ENCODE peak calls at places on chromosomes 13 and 19, in seven cellular contexts. One of them, this sample, is unnamed.

GRCh38 chr13:36133950-36134349 is 2.8 kb upstream of the DCLK1 start:
- DNase-seq in keratinocyte: no peak
- DNase-seq in IMR-90: no peak
- DNase-seq in SK-N-SH: no peak
- DNase-seq in neural progenitor cell: no peak
- DNase-seq in endodermal cell: no peak
- DNase-seq in PC-3: no peak
- DNase-seq in this sample: no peak

GRCh38 chr13:74218291-74218690 is 84.1 kb upstream of the KLF12 start:
- DNase-seq in PC-3: no peak
- DNase-seq in IMR-90: no peak
- DNase-seq in neural progenitor cell: no peak
- DNase-seq in keratinocyte: no peak
- DNase-seq in SK-N-SH: no peak
- DNase-seq in endodermal cell: no peak
- DNase-seq in this sample: no peak

GRCh38 chr19:55080121-55080914 is 4.6 kb downstream of the EPS8L1 start:
- DNase-seq in neural progenitor cell: peak
- DNase-seq in IMR-90: peak
- DNase-seq in PC-3: no peak
- DNase-seq in SK-N-SH: peak
- DNase-seq in endodermal cell: peak
- DNase-seq in keratinocyte: peak
- DNase-seq in this sample: peak

GRCh38 chr13:61148691-61149332 is 266.8 kb downstream of the PCDH20 start:
- DNase-seq in keratinocyte: no peak
- DNase-seq in endodermal cell: no peak
- DNase-seq in neural progenitor cell: peak
- DNase-seq in PC-3: no peak
- DNase-seq in IMR-90: no peak
- DNase-seq in SK-N-SH: no peak
- DNase-seq in this sample: no peak

GRCh38 chr19:49502866-49503581 is 6.8 kb downstream of the RPS11 start:
- DNase-seq in neural progenitor cell: peak
- DNase-seq in IMR-90: peak
- DNase-seq in keratinocyte: no peak
- DNase-seq in PC-3: peak
- DNase-seq in SK-N-SH: peak
- DNase-seq in endodermal cell: no peak
- DNase-seq in this sample: no peak

GRCh38 chr19:8363803-8364771 is at the start of gene ANGPTL4:
- DNase-seq in IMR-90: peak
- DNase-seq in keratinocyte: no peak
- DNase-seq in SK-N-SH: peak
- DNase-seq in endodermal cell: peak
- DNase-seq in neural progenitor cell: peak
- DNase-seq in PC-3: peak
- DNase-seq in this sample: peak

GRCh38 chr13:20126460-20127262 is 34.2 kb downstream of the GJA3 start:
- DNase-seq in keratinocyte: no peak
- DNase-seq in IMR-90: no peak
- DNase-seq in PC-3: no peak
- DNase-seq in endodermal cell: no peak
- DNase-seq in neural progenitor cell: no peak
- DNase-seq in SK-N-SH: no peak
- DNase-seq in this sample: no peak

GRCh38 chr19:33719366-33720154 is 77.1 kb upstream of the KCTD15 start:
- DNase-seq in SK-N-SH: no peak
- DNase-seq in neural progenitor cell: no peak
- DNase-seq in endodermal cell: no peak
- DNase-seq in keratinocyte: no peak
- DNase-seq in PC-3: no peak
- DNase-seq in IMR-90: no peak
- DNase-seq in this sample: no peak

GRCh38 chr13:33319859-33320258 is 34.3 kb upstream of the STARD13 start:
- DNase-seq in PC-3: no peak
- DNase-seq in keratinocyte: no peak
- DNase-seq in neural progenitor cell: no peak
- DNase-seq in endodermal cell: no peak
- DNase-seq in SK-N-SH: no peak
- DNase-seq in IMR-90: no peak
- DNase-seq in this sample: no peak

GRCh38 chr13:45255253-45255987 is 54.6 kb upstream of the KCTD4 start:
- DNase-seq in neural progenitor cell: no peak
- DNase-seq in IMR-90: no peak
- DNase-seq in SK-N-SH: no peak
- DNase-seq in keratinocyte: no peak
- DNase-seq in PC-3: peak
- DNase-seq in endodermal cell: no peak
- DNase-seq in this sample: no peak

GRCh38 chr13:51895906-51896888 is 34.4 kb downstream of the CCDC70 start:
- DNase-seq in IMR-90: peak
- DNase-seq in endodermal cell: peak
- DNase-seq in SK-N-SH: peak
- DNase-seq in neural progenitor cell: peak
- DNase-seq in PC-3: peak
- DNase-seq in keratinocyte: no peak
- DNase-seq in this sample: peak
- TF ChIP-seq CTCF in IMR-90: peak
- TF ChIP-seq CTCF in endodermal cell: peak
- TF ChIP-seq CTCF in SK-N-SH: peak
- TF ChIP-seq CTCF in neural progenitor cell: peak
- TF ChIP-seq CTCF in PC-3: peak
- TF ChIP-seq CTCF in keratinocyte: peak
- TF ChIP-seq CTCF in this sample: peak

GRCh38 chr13:103031332-103031873 is 34.8 kb downstream of the SLC10A2 start:
- DNase-seq in neural progenitor cell: no peak
- DNase-seq in IMR-90: no peak
- DNase-seq in SK-N-SH: no peak
- DNase-seq in PC-3: no peak
- DNase-seq in endodermal cell: no peak
- DNase-seq in keratinocyte: no peak
- DNase-seq in this sample: no peak
- H3K9ac ChIP-seq in neural progenitor cell: no peak
- H3K9ac ChIP-seq in IMR-90: no peak
- H3K9ac ChIP-seq in SK-N-SH: no peak
- H3K9ac ChIP-seq in PC-3: no peak
- H3K9ac ChIP-seq in endodermal cell: no peak
- H3K9ac ChIP-seq in keratinocyte: no peak
- H3K9ac ChIP-seq in this sample: no peak

DNA sequence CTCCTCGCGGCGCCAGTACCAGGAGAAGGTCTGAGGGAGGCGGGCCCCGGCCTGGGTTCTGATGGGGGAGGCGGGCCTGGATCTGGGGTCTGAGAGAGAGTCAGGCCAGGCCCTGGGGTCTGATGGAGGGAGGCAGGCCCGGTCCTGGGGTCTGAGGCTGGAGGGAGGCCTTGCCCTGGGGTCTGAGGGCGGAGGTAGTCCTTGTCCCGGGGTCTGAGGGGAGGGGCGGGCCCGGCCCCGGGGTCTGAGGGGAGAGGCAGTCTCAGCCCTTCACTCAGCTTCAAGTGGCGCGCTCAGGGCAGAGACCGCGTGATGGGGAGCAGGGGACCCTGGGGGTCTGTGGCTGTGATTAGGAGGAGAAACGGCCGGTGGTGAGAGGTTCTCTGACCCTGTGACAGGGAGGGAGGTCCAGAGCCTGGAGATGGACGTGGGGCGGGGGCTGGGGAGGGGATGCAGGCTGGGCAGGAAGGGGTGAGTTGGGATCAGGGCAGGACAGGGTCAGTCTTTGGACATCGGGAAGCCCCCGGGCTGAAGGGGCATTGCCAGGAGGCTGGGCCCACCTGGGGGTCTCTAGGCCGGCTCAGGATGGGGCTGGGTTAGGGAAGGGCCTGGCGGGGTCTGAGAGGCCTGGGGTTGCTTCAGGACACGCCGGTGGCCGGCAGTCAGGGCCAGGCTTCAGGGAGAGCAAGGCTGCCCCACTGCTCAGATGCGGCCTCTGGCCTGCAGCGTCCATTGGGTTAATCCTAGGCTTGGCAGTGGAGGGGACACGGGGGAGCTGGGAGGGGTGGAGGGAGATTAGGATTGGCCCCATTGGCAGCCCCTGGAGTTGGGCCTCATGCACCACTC is 18.7 kb downstream of the HCN2 start:
- DNase-seq in endodermal cell: no peak
- DNase-seq in keratinocyte: no peak
- DNase-seq in SK-N-SH: peak
- DNase-seq in PC-3: no peak
- DNase-seq in IMR-90: no peak
- DNase-seq in neural progenitor cell: no peak
- DNase-seq in this sample: no peak
- H3K27ac ChIP-seq in endodermal cell: no peak
- H3K27ac ChIP-seq in keratinocyte: no peak
- H3K27ac ChIP-seq in SK-N-SH: peak
- H3K27ac ChIP-seq in PC-3: no peak
- H3K27ac ChIP-seq in IMR-90: no peak
- H3K27ac ChIP-seq in neural progenitor cell: no peak
- H3K27ac ChIP-seq in this sample: no peak

GRCh38 chr13:110684388-110685056 is 21.4 kb downstream of the CARS2 start:
- DNase-seq in PC-3: no peak
- DNase-seq in endodermal cell: no peak
- DNase-seq in SK-N-SH: no peak
- DNase-seq in keratinocyte: no peak
- DNase-seq in IMR-90: no peak
- DNase-seq in neural progenitor cell: no peak
- DNase-seq in this sample: no peak

GRCh38 chr13:110681868-110682550 is 23.9 kb downstream of the CARS2 start:
- DNase-seq in IMR-90: no peak
- DNase-seq in SK-N-SH: no peak
- DNase-seq in neural progenitor cell: no peak
- DNase-seq in keratinocyte: no peak
- DNase-seq in PC-3: no peak
- DNase-seq in endodermal cell: no peak
- DNase-seq in this sample: no peak

GRCh38 chr13:110683921-110684320 is 22.0 kb downstream of the CARS2 start:
- DNase-seq in IMR-90: no peak
- DNase-seq in endodermal cell: no peak
- DNase-seq in SK-N-SH: no peak
- DNase-seq in keratinocyte: no peak
- DNase-seq in PC-3: no peak
- DNase-seq in neural progenitor cell: no peak
- DNase-seq in this sample: no peak

GRCh38 chr13:110682746-110683145 is 23.2 kb downstream of the CARS2 start:
- DNase-seq in neural progenitor cell: no peak
- DNase-seq in keratinocyte: no peak
- DNase-seq in IMR-90: no peak
- DNase-seq in PC-3: no peak
- DNase-seq in endodermal cell: no peak
- DNase-seq in SK-N-SH: no peak
- DNase-seq in this sample: no peak

GRCh38 chr13:110683203-110683883 is 22.6 kb downstream of the CARS2 start:
- DNase-seq in IMR-90: peak
- DNase-seq in neural progenitor cell: no peak
- DNase-seq in endodermal cell: no peak
- DNase-seq in PC-3: peak
- DNase-seq in SK-N-SH: no peak
- DNase-seq in keratinocyte: no peak
- DNase-seq in this sample: no peak
- TF ChIP-seq CTCF in IMR-90: peak
- TF ChIP-seq CTCF in neural progenitor cell: peak
- TF ChIP-seq CTCF in endodermal cell: peak
- TF ChIP-seq CTCF in PC-3: peak
- TF ChIP-seq CTCF in SK-N-SH: peak
- TF ChIP-seq CTCF in keratinocyte: peak
- TF ChIP-seq CTCF in this sample: peak

DNA sequence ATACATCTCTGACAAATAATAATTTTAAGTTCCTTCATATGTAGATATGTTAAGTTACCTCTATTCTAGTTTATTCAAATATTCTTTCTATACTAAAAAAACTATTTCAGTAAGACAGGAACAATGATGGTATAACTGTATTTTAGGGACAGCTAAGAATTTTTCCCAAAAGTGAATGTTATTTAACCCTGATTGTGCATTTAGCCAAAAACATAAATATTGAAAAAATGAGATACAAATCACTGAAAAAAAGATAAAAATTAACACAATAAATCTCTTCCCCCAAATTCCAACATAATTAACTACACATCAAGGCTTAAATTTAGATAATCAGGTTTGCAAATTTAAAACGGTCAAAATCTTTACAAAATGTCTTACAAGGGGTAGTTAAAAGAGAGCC is 58.1 kb downstream of the KCNRG start:
- DNase-seq in PC-3: no peak
- DNase-seq in neural progenitor cell: no peak
- DNase-seq in endodermal cell: no peak
- DNase-seq in IMR-90: no peak
- DNase-seq in SK-N-SH: no peak
- DNase-seq in keratinocyte: no peak
- DNase-seq in this sample: no peak
- H3K9ac ChIP-seq in PC-3: no peak
- H3K9ac ChIP-seq in neural progenitor cell: no peak
- H3K9ac ChIP-seq in endodermal cell: no peak
- H3K9ac ChIP-seq in IMR-90: no peak
- H3K9ac ChIP-seq in SK-N-SH: peak
- H3K9ac ChIP-seq in keratinocyte: no peak
- H3K9ac ChIP-seq in this sample: no peak

GRCh38 chr19:18321729-18322091 is 1.2 kb downstream of the LSM4 start:
- DNase-seq in IMR-90: peak
- DNase-seq in PC-3: no peak
- DNase-seq in keratinocyte: no peak
- DNase-seq in neural progenitor cell: no peak
- DNase-seq in endodermal cell: no peak
- DNase-seq in SK-N-SH: peak
- DNase-seq in this sample: no peak

GRCh38 chr19:18322318-18322758 is 538 bp downstream of the LSM4 start:
- DNase-seq in keratinocyte: peak
- DNase-seq in endodermal cell: peak
- DNase-seq in SK-N-SH: peak
- DNase-seq in neural progenitor cell: peak
- DNase-seq in IMR-90: peak
- DNase-seq in PC-3: peak
- DNase-seq in this sample: peak

GRCh38 chr19:18320865-18321728 is 1.8 kb downstream of the LSM4 start:
- DNase-seq in SK-N-SH: no peak
- DNase-seq in IMR-90: no peak
- DNase-seq in neural progenitor cell: no peak
- DNase-seq in keratinocyte: no peak
- DNase-seq in PC-3: no peak
- DNase-seq in endodermal cell: no peak
- DNase-seq in this sample: peak

GRCh38 chr19:18317998-18318800 is 4.7 kb downstream of the LSM4 start:
- DNase-seq in keratinocyte: no peak
- DNase-seq in endodermal cell: no peak
- DNase-seq in neural progenitor cell: no peak
- DNase-seq in IMR-90: no peak
- DNase-seq in SK-N-SH: peak
- DNase-seq in PC-3: no peak
- DNase-seq in this sample: no peak

DNA sequence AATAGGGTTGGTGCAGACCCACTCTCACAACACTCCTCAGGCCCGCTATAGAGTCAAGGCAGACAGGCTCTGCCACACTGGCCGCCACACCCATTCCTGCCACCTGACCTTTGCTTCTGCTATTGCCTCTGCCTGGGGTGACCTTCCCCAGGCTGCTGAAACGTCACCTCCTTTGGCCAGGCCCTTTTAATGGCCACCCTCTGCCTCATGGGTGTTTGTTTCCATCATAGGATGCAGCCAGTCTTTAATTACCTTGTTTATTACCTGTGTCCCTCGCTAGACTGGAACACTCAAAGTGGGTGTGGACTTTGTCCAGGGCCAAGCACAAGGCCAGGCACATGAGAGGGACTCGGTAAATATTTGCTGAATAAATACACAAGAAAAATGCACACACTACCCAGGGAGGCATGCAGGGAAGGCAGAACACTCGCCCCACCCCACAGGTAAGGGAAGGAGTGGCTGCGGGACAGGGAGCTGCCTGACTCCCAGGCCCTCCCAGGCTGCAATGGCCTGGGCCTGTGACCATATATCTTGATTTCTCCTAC is 3.2 kb downstream of the LSM4 start:
- DNase-seq in endodermal cell: no peak
- DNase-seq in IMR-90: no peak
- DNase-seq in neural progenitor cell: no peak
- DNase-seq in PC-3: no peak
- DNase-seq in SK-N-SH: no peak
- DNase-seq in keratinocyte: no peak
- DNase-seq in this sample: peak
- H3K27ac ChIP-seq in endodermal cell: no peak
- H3K27ac ChIP-seq in IMR-90: no peak
- H3K27ac ChIP-seq in neural progenitor cell: no peak
- H3K27ac ChIP-seq in PC-3: no peak
- H3K27ac ChIP-seq in SK-N-SH: no peak
- H3K27ac ChIP-seq in keratinocyte: no peak
- H3K27ac ChIP-seq in this sample: peak